ENCODE peak calls at places on chromosome 11, in seven cellular contexts. One of them, this sample, is unnamed.

GRCh38 chr11:84532364-84532763 is 1094.8 kb downstream of the DLG2 start:
- DNase-seq in pancreas: no peak
- DNase-seq in hepatic stellate cell: no peak
- DNase-seq in PC-3: no peak
- DNase-seq in T-helper 17 cell: no peak
- DNase-seq in NCI-H774: no peak
- DNase-seq in AG09309: no peak
- DNase-seq in this sample: no peak

GRCh38 chr11:109788969-109789490 is 304.2 kb upstream of the ZC3H12C start:
- DNase-seq in pancreas: no peak
- DNase-seq in hepatic stellate cell: no peak
- DNase-seq in PC-3: no peak
- DNase-seq in T-helper 17 cell: no peak
- DNase-seq in NCI-H774: no peak
- DNase-seq in AG09309: no peak
- DNase-seq in this sample: no peak

GRCh38 chr11:76523147-76523546 is 78.3 kb downstream of the EMSY start:
- DNase-seq in pancreas: no peak
- DNase-seq in hepatic stellate cell: no peak
- DNase-seq in PC-3: peak
- DNase-seq in T-helper 17 cell: no peak
- DNase-seq in NCI-H774: peak
- DNase-seq in AG09309: no peak
- DNase-seq in this sample: peak

GRCh38 chr11:3044004-3044403 is 13.2 kb downstream of the CARS1 start:
- DNase-seq in pancreas: no peak
- DNase-seq in hepatic stellate cell: no peak
- DNase-seq in PC-3: no peak
- DNase-seq in T-helper 17 cell: no peak
- DNase-seq in NCI-H774: no peak
- DNase-seq in AG09309: no peak
- DNase-seq in this sample: no peak

GRCh38 chr11:75319035-75319877 is 32.2 kb downstream of the ARRB1 start:
- DNase-seq in pancreas: peak
- DNase-seq in hepatic stellate cell: no peak
- DNase-seq in PC-3: peak
- DNase-seq in T-helper 17 cell: no peak
- DNase-seq in NCI-H774: no peak
- DNase-seq in AG09309: no peak
- DNase-seq in this sample: no peak

GRCh38 chr11:41720761-41721160 is 261.3 kb upstream of the LRRC4C start:
- DNase-seq in pancreas: no peak
- DNase-seq in hepatic stellate cell: no peak
- DNase-seq in PC-3: no peak
- DNase-seq in T-helper 17 cell: no peak
- DNase-seq in NCI-H774: no peak
- DNase-seq in AG09309: no peak
- DNase-seq in this sample: no peak

GRCh38 chr11:27716216-27716615 is 16.0 kb upstream of the BDNF start:
- DNase-seq in pancreas: no peak
- DNase-seq in hepatic stellate cell: no peak
- DNase-seq in PC-3: no peak
- DNase-seq in T-helper 17 cell: no peak
- DNase-seq in NCI-H774: no peak
- DNase-seq in AG09309: no peak
- DNase-seq in this sample: no peak

GRCh38 chr11:5509803-5510202 is at the start of gene UBQLN3:
- DNase-seq in pancreas: no peak
- DNase-seq in hepatic stellate cell: no peak
- DNase-seq in PC-3: no peak
- DNase-seq in T-helper 17 cell: no peak
- DNase-seq in NCI-H774: no peak
- DNase-seq in AG09309: no peak
- DNase-seq in this sample: no peak

GRCh38 chr11:66334605-66335442 is 1.4 kb downstream of the RIN1 start:
- DNase-seq in pancreas: no peak
- DNase-seq in hepatic stellate cell: no peak
- DNase-seq in PC-3: no peak
- DNase-seq in T-helper 17 cell: no peak
- DNase-seq in NCI-H774: no peak
- DNase-seq in AG09309: no peak
- DNase-seq in this sample: no peak

GRCh38 chr11:11669447-11669846 is 47.6 kb upstream of the GALNT18 start:
- DNase-seq in pancreas: no peak
- DNase-seq in hepatic stellate cell: no peak
- DNase-seq in PC-3: no peak
- DNase-seq in T-helper 17 cell: no peak
- DNase-seq in NCI-H774: no peak
- DNase-seq in AG09309: no peak
- DNase-seq in this sample: no peak

GRCh38 chr11:75355051-75355450 is 3.6 kb upstream of the ARRB1 start:
- DNase-seq in pancreas: no peak
- DNase-seq in hepatic stellate cell: no peak
- DNase-seq in PC-3: peak
- DNase-seq in T-helper 17 cell: no peak
- DNase-seq in NCI-H774: no peak
- DNase-seq in AG09309: no peak
- DNase-seq in this sample: no peak

GRCh38 chr11:87038235-87038960 is 664 bp downstream of the TMEM135 start:
- DNase-seq in pancreas: no peak
- DNase-seq in hepatic stellate cell: no peak
- DNase-seq in PC-3: peak
- DNase-seq in T-helper 17 cell: no peak
- DNase-seq in NCI-H774: no peak
- DNase-seq in AG09309: no peak
- DNase-seq in this sample: no peak

GRCh38 chr11:106644824-106645223 is 373.5 kb downstream of the GUCY1A2 start:
- DNase-seq in pancreas: no peak
- DNase-seq in hepatic stellate cell: no peak
- DNase-seq in PC-3: peak
- DNase-seq in T-helper 17 cell: no peak
- DNase-seq in NCI-H774: no peak
- DNase-seq in AG09309: no peak
- DNase-seq in this sample: no peak

GRCh38 chr11:9927670-9928069 is 263.8 kb downstream of the SWAP70 start:
- DNase-seq in pancreas: no peak
- DNase-seq in hepatic stellate cell: no peak
- DNase-seq in PC-3: no peak
- DNase-seq in T-helper 17 cell: no peak
- DNase-seq in NCI-H774: no peak
- DNase-seq in AG09309: no peak
- DNase-seq in this sample: no peak

GRCh38 chr11:925158-925495 is 543 bp upstream of the AP2A2 start:
- DNase-seq in pancreas: peak
- DNase-seq in hepatic stellate cell: no peak
- DNase-seq in PC-3: no peak
- DNase-seq in T-helper 17 cell: no peak
- DNase-seq in NCI-H774: no peak
- DNase-seq in AG09309: no peak
- DNase-seq in this sample: no peak